ENCODE peak calls at places on chromosome 21, in eight cellular contexts. M, J, U, Z, A, D, B and N are unnamed samples. For H3K4me1, the result is how much of the 10 kb centered on the place peaks cover.

GRCh38 chr21:40997831-40998230 is 150.9 kb upstream of the DSCAM start:
- DNase-seq in A (no peak), Z (no peak), U (no peak), M (no peak), D (no peak), B (no peak), J (no peak), N (no peak)

GRCh38 chr21:33850401-33850800 is 65.2 kb downstream of the ATP5PO start:
- DNase-seq in D (no peak), Z (no peak), M (no peak), B (no peak), U (no peak), A (no peak), J (no peak), N (no peak)

GRCh38 chr21:44492572-44493385 is 37.5 kb downstream of the LRRC3 start:
- DNase-seq in Z (no peak), U (no peak), B (no peak), A (no peak), M (no peak), D (no peak), J (no peak), N (no peak)

GRCh38 chr21:42833859-42834729 is 45.2 kb downstream of the WDR4 start:
- DNase-seq in D (no peak), M (no peak), A (no peak), Z (peak), B (no peak), J (no peak), U (peak), N (no peak)

GRCh38 chr21:33949516-33950424 is 34.2 kb upstream of the ATP5PO start:
- DNase-seq in B (no peak), U (no peak), M (no peak), J (no peak), Z (no peak), D (no peak), A (no peak), N (peak)

GRCh38 chr21:14382486-14382834 is 486 bp downstream of the HSPA13 start:
- DNase-seq in M (peak), Z (no peak), J (no peak), D (no peak), A (peak), U (no peak), B (no peak), N (peak)

GRCh38 chr21:27802816-27803475 is 836.1 kb upstream of the ADAMTS5 start:
- DNase-seq in M (no peak), Z (no peak), U (no peak), A (peak), J (peak), D (no peak), B (peak), N (no peak)

GRCh38 chr21:24658016-24658415 is 949.3 kb downstream of the MRPL39 start:
- DNase-seq in J (no peak), D (no peak), B (no peak), U (no peak), Z (no peak), M (no peak), A (no peak), N (no peak)

GRCh38 chr21:42746593-42747266 is 93.3 kb downstream of the PDE9A start:
- DNase-seq in A (no peak), M (no peak), U (peak), Z (no peak), J (peak), B (no peak), D (no peak), N (peak)

GRCh38 chr21:46605759-46606426 is 1.0 kb upstream of the S100B start:
- DNase-seq in U (no peak), D (no peak), Z (no peak), B (no peak), M (peak), A (no peak), J (peak), N (peak)

GRCh38 chr21:43312751-43313169 is 114.2 kb downstream of the SIK1 start:
- DNase-seq in B (no peak), J (no peak), Z (no peak), M (no peak), A (no peak), D (no peak), U (no peak), N (peak)

GRCh38 chr21:34970126-34970525 is 79.0 kb downstream of the RUNX1 start:
- DNase-seq in A (no peak), M (no peak), U (no peak), Z (no peak), J (no peak), B (no peak), D (no peak), N (no peak)

GRCh38 chr21:26144026-26144425 is 26.5 kb downstream of the APP start:
- DNase-seq in B (no peak), D (no peak), Z (no peak), J (no peak), M (no peak), U (no peak), A (no peak), N (no peak)

GRCh38 chr21:42563261-42564045 is 49.8 kb downstream of the SLC37A1 start:
- DNase-seq in A (no peak), J (no peak), M (peak), B (no peak), D (no peak), U (peak), Z (no peak), N (no peak)

GRCh38 chr21:15164678-15165303 is 100.0 kb upstream of the NRIP1 start:
- DNase-seq in A (no peak), U (no peak), M (no peak), D (no peak), Z (no peak), J (peak), B (no peak), N (peak)

GRCh38 chr21:33731447-33731846 is 89.1 kb downstream of the ITSN1 start:
- DNase-seq in J (no peak), Z (no peak), B (no peak), U (no peak), A (no peak), D (no peak), M (no peak), N (no peak)

GRCh38 chr21:43657355-43658093 is 1.8 kb downstream of the HSF2BP start:
- DNase-seq in D (no peak), J (no peak), U (no peak), B (peak), Z (no peak), A (no peak), M (peak), N (no peak)

GRCh38 chr21:15122241-15122640 is 57.4 kb upstream of the NRIP1 start:
- DNase-seq in A (no peak), J (peak), D (no peak), B (no peak), M (no peak), Z (no peak), U (no peak), N (no peak)

GRCh38 chr21:14686466-14687276 is 140.6 kb upstream of the SAMSN1 start:
- DNase-seq in M (no peak), Z (no peak), A (no peak), D (no peak), J (no peak), B (no peak), U (no peak), N (peak)

GRCh38 chr21:22791986-22792560 is 1793.9 kb downstream of the NCAM2 start:
- DNase-seq in U (no peak), B (peak), A (peak), Z (no peak), M (no peak), J (peak), D (no peak), N (no peak)

GRCh38 chr21:44539031-44539430 is 964 bp downstream of the KRTAP10-1 start:
- DNase-seq in A (no peak), Z (peak), M (no peak), J (no peak), D (no peak), B (no peak), U (peak), N (no peak)

GRCh38 chr21:43308511-43309283 is 118.2 kb downstream of the SIK1 start:
- DNase-seq in Z (no peak), M (peak), U (peak), B (no peak), J (no peak), A (no peak), D (no peak), N (no peak)

GRCh38 chr21:42154237-42155044 is 64.5 kb upstream of the ABCG1 start:
- DNase-seq in U (no peak), B (no peak), D (no peak), Z (peak), J (no peak), A (no peak), M (no peak), N (no peak)

GRCh38 chr21:31721381-31721780 is 10.5 kb downstream of the SCAF4 start:
- DNase-seq in M (no peak), B (no peak), Z (no peak), A (no peak), J (no peak), U (no peak), D (no peak), N (no peak)

GRCh38 chr21:32315511-32316362 is 17.1 kb downstream of the MRAP start:
- DNase-seq in A (no peak), U (no peak), M (no peak), J (no peak), D (no peak), Z (no peak), B (peak), N (no peak)

GRCh38 chr21:30232011-30232410 is 16.1 kb upstream of the CLDN8 start:
- DNase-seq in U (no peak), Z (no peak), B (no peak), J (no peak), M (no peak), D (no peak), A (no peak), N (no peak)

GRCh38 chr21:23463365-23463764 is 2143.9 kb downstream of the MRPL39 start:
- DNase-seq in Z (no peak), U (no peak), A (no peak), J (no peak), M (no peak), D (no peak), B (no peak), N (no peak)

GRCh38 chr21:44420416-44421205 is 34.7 kb upstream of the LRRC3 start:
- DNase-seq in J (no peak), D (no peak), M (no peak), U (peak), A (no peak), Z (no peak), B (no peak), N (no peak)

GRCh38 chr21:18840239-18840638 is 436.7 kb upstream of the TMPRSS15 start:
- DNase-seq in J (no peak), U (no peak), A (no peak), Z (no peak), D (peak), M (no peak), B (peak), N (no peak)

GRCh38 chr21:14878971-14879370 is 185.8 kb downstream of the NRIP1 start:
- DNase-seq in B (no peak), M (no peak), A (no peak), U (no peak), D (no peak), Z (no peak), J (no peak), N (no peak)

GRCh38 chr21:35994605-35995004 is 65.7 kb downstream of the SETD4 start:
- DNase-seq in A (no peak), B (no peak), Z (no peak), U (no peak), M (no peak), D (no peak), J (no peak), N (no peak)

GRCh38 chr21:44487831-44488230 is 32.5 kb downstream of the LRRC3 start:
- DNase-seq in D (peak), U (no peak), Z (no peak), M (no peak), B (peak), A (peak), J (no peak), N (no peak)

GRCh38 chr21:44006017-44006624 is 6.0 kb upstream of the TRAPPC10 start:
- DNase-seq in A (peak), B (peak), D (no peak), U (peak), M (peak), J (peak), Z (no peak), N (no peak)

GRCh38 chr21:15224346-15225086 is 159.7 kb upstream of the NRIP1 start:
- DNase-seq in B (no peak), D (peak), A (peak), U (no peak), J (no peak), M (no peak), Z (no peak), N (no peak)

GRCh38 chr21:41133896-41134522 is 34.0 kb upstream of the BACE2 start:
- DNase-seq in J (peak), B (peak), Z (no peak), A (peak), M (no peak), D (peak), U (no peak), N (no peak)

DNA sequence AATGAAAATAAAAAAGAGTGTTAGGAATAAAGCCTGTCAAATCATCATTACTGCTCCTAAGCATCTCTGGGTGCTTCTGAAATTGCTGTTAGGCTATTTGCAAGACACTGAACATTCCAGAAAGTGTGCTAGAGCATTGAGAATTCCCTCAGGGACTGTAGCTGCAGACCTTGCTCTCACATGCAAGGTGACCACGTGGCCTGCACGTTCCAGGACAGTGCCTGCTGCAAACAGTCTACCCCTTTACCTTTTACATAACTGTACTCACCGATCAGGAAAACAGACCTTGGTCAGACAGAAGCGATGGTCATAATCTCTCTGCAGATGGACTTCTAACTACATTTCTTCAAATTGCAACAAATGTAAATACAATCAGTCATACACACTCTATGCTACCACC is 164.5 kb downstream of the PSMG1 start:
- DNase-seq in D (no peak), M (no peak), Z (no peak), U (no peak), B (no peak), A (no peak), J (no peak), N (no peak)
- H3K4me1 ChIP-seq in D (under half), M (under half), Z (under half), U (under half), B (under half), A (under half), J (under half), N (under half)

GRCh38 chr21:29025328-29025713 is 853 bp downstream of the USP16 start:
- DNase-seq in Z (no peak), U (no peak), A (peak), M (no peak), J (no peak), D (no peak), B (no peak), N (no peak)

GRCh38 chr21:29022141-29022540 is 2.3 kb upstream of the USP16 start:
- DNase-seq in Z (no peak), U (no peak), B (no peak), D (no peak), A (no peak), M (no peak), J (no peak), N (no peak)

GRCh38 chr21:29029524-29029923 is 5.1 kb downstream of the USP16 start:
- DNase-seq in M (no peak), A (no peak), Z (no peak), J (no peak), U (no peak), D (no peak), B (no peak), N (no peak)

GRCh38 chr21:29024474-29025327 is at the start of gene USP16:
- DNase-seq in J (peak), U (peak), M (peak), A (peak), B (peak), Z (peak), D (peak), N (peak)
- TF ChIP-seq POLR2A in J (peak), U (peak), M (peak), A (peak), B (peak), Z (no peak), D (peak), N (peak)

GRCh38 chr21:45539046-45539795 is 3.0 kb downstream of the SLC19A1 start:
- DNase-seq in B (no peak), A (no peak), M (no peak), D (no peak), Z (no peak), J (no peak), U (peak), N (peak)
- H3K4me1 ChIP-seq in B (under half), A (under half), M (under half), D (under half), Z (under half), J (under half), U (under half), N (under half)

GRCh38 chr21:17512245-17513213 is at the start of gene CXADR:
- DNase-seq in M (peak), A (no peak), D (peak), U (no peak), B (peak), J (peak), Z (no peak), N (peak)
- TF ChIP-seq POLR2A in M (peak), A (no peak), D (peak), U (no peak), B (no peak), J (peak), Z (no peak), N (peak)

DNA sequence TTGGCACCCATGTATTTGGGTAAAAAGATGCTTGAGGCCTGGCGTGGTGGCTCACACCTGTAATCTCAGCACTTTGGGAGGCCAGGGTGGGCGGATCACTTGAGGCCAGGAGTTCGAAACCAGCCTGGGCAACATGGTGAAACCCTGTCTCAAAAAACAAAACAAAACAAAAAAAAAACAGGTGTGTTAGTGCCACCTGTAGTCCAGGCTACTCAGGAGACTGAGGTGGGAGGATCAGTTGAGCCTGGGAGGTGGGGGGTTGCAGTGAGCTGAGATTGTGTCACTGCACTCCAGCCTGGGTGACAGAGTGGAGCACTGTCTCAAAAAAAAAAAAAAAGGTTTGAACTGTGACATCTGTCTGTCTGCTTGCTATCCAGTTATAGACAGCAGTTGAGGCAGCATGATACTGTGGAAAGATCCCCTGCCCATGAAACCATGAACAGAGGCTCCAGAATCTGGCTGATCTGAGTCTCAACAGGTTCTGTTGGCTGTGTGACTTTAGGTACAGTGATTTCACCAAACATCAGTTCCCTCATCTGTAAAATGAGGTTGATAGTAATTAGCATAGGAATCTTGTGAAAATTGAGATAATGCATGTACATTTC is 5.7 kb downstream of the DYRK1A start:
- DNase-seq in J (no peak), A (no peak), U (no peak), M (no peak), D (no peak), Z (no peak), B (no peak), N (no peak)
- H3K4me1 ChIP-seq in J (half or more), A (under half), U (half or more), M (under half), D (under half), Z (half or more), B (half or more), N (under half)